ENCODE peak calls at places on chromosomes 6 and 20, in ten cellular contexts. K, H, T, M, W, G, F, E, V and Q are unnamed samples.

GRCh38 chr6:157855325-157855724 is 32.3 kb downstream of the SNX9 start:
- DNase-seq in K (no peak), H (no peak), T (no peak), M (no peak), W (no peak), G (no peak), F (no peak), E (no peak), V (no peak), Q (no peak)

GRCh38 chr6:32967151-32968091 is 973 bp upstream of the BRD2 start:
- DNase-seq in K (peak; percentile 25), H (peak; percentile 49), T (peak; percentile 37), M (no peak), W (no peak), G (peak; percentile 23), F (peak; percentile 64), E (no peak), V (peak; percentile 45), Q (no peak)

GRCh38 chr6:132199343-132199742 is 201.9 kb downstream of the MOXD1 start:
- DNase-seq in K (no peak), H (peak; percentile 89), T (no peak), M (no peak), W (no peak), G (no peak), F (peak; percentile 81), E (no peak), V (peak; percentile 70), Q (no peak)

GRCh38 chr20:13349240-13349604 is 128.1 kb downstream of the ISM1 start:
- DNase-seq in K (no peak), H (no peak), T (no peak), M (no peak), W (no peak), G (no peak), F (no peak), E (no peak), V (no peak), Q (no peak)

GRCh38 chr6:26020983-26021349 is 58.4 kb downstream of the TRIM38 start:
- DNase-seq in K (peak; percentile 61), H (peak; percentile 84), T (peak; percentile 67), M (peak; percentile 45), W (no peak), G (peak; percentile 57), F (peak; percentile 69), E (peak; percentile 92), V (no peak), Q (no peak)

GRCh38 chr6:166354965-166355364 is 12.6 kb upstream of the SFT2D1 start:
- DNase-seq in K (no peak), H (no peak), T (no peak), M (no peak), W (no peak), G (no peak), F (no peak), E (no peak), V (no peak), Q (no peak)

GRCh38 chr6:52042141-52042885 is 45.1 kb downstream of the PKHD1 start:
- DNase-seq in K (no peak), H (no peak), T (no peak), M (no peak), W (no peak), G (no peak), F (no peak), E (no peak), V (no peak), Q (no peak)

GRCh38 chr20:32807706-32808105 is 12.0 kb upstream of the MAPRE1 start:
- DNase-seq in K (no peak), H (no peak), T (no peak), M (no peak), W (no peak), G (no peak), F (no peak), E (no peak), V (no peak), Q (no peak)

GRCh38 chr6:47076422-47077344 is 34.6 kb upstream of the ADGRF1 start:
- DNase-seq in K (no peak), H (peak; percentile 66), T (peak; percentile 17), M (peak; percentile 36), W (no peak), G (no peak), F (no peak), E (no peak), V (no peak), Q (no peak)

GRCh38 chr20:23193985-23194384 is 107.9 kb upstream of the CD93 start:
- DNase-seq in K (no peak), H (no peak), T (no peak), M (no peak), W (no peak), G (no peak), F (no peak), E (no peak), V (no peak), Q (peak; percentile 25)

GRCh38 chr6:69622230-69622629 is 174.6 kb downstream of the LMBRD1 start:
- DNase-seq in K (no peak), H (no peak), T (no peak), M (peak; percentile 40), W (no peak), G (no peak), F (no peak), E (no peak), V (no peak), Q (no peak)

GRCh38 chr6:53937461-53937860 is 142.7 kb downstream of the LRRC1 start:
- DNase-seq in K (no peak), H (no peak), T (no peak), M (no peak), W (no peak), G (no peak), F (no peak), E (no peak), V (no peak), Q (no peak)

GRCh38 chr20:22763257-22763906 is 179.0 kb upstream of the FOXA2 start:
- DNase-seq in K (no peak), H (peak; percentile 14), T (no peak), M (no peak), W (peak; percentile 55), G (peak; percentile 90), F (peak; percentile 30), E (no peak), V (no peak), Q (peak; percentile 39)

GRCh38 chr6:128208078-128208477 is 307.2 kb upstream of the THEMIS start:
- DNase-seq in K (no peak), H (peak; percentile 44), T (no peak), M (no peak), W (no peak), G (no peak), F (peak; percentile 61), E (no peak), V (no peak), Q (no peak)

GRCh38 chr6:143276436-143276835 is 174.1 kb downstream of the ADAT2 start:
- DNase-seq in K (no peak), H (no peak), T (no peak), M (no peak), W (no peak), G (no peak), F (no peak), E (no peak), V (no peak), Q (no peak)

GRCh38 chr6:167416676-167417430 is 92.0 kb downstream of the TTLL2 start:
- DNase-seq in K (no peak), H (no peak), T (no peak), M (no peak), W (no peak), G (no peak), F (no peak), E (no peak), V (no peak), Q (no peak)

GRCh38 chr6:113414511-113414910 is 442.6 kb upstream of the MARCKS start:
- DNase-seq in K (no peak), H (peak; percentile 71), T (peak; percentile 23), M (peak; percentile 28), W (peak; percentile 9), G (peak; percentile 35), F (peak; percentile 82), E (no peak), V (peak; percentile 89), Q (peak; percentile 12)
- TF ChIP-seq CTCF in K (no peak), H (peak; percentile 73), T (peak; percentile 40), M (peak; percentile 49), W (peak; percentile 46), G (peak; percentile 67), F (peak; percentile 64), E (no peak), V (peak; percentile 83), Q (peak; percentile 71)

DNA sequence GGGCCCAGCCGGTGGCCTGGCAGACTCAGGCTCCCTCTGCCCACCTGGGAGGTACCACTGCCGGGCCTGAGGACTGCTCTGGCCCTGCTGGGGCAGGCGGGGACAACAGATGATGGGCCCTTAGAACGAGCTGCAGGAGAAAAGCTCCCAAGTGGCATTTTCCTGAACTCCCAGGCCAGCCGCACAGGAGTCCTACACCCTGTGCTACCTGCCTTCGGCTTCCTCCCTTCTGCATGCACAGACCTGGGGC is 41.3 kb downstream of the DSTN start:
- DNase-seq in K (peak; percentile 52), H (no peak), T (no peak), M (no peak), W (no peak), G (no peak), F (no peak), E (peak; percentile 85), V (no peak), Q (no peak)
- TF ChIP-seq CTCF in K (no peak), H (peak; percentile 49), T (no peak), M (peak; percentile 59), W (no peak), G (no peak), F (no peak), E (no peak), V (no peak), Q (no peak)

DNA sequence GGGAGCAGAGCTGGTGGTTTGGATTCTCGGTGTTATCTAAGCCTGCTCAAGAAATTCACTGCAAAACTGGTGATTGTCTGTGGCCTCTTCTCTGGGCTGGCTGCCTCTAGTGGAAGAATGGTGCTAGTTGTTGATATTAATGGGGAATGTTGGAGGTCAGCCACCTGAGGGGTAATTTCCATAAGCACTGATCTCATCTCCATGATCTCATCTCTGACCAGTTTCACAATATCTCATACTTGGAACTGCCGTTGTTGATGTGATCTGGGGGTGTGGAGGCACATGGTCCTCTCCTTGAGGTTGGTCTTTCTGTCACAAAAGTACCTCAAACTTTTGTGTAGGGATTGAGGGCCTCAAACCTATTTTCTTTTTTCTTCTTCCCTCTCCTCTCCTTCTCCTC is 102.6 kb downstream of the CD109 start:
- DNase-seq in K (no peak), H (peak; percentile 92), T (peak; percentile 14), M (no peak), W (peak; percentile 31), G (peak; percentile 27), F (peak; percentile 44), E (no peak), V (peak; percentile 91), Q (peak; percentile 94)
- TF ChIP-seq CTCF in K (no peak), H (peak; percentile 51), T (no peak), M (no peak), W (no peak), G (peak; percentile 53), F (peak; percentile 35), E (peak; percentile 37), V (peak; percentile 72), Q (peak; percentile 64)

DNA sequence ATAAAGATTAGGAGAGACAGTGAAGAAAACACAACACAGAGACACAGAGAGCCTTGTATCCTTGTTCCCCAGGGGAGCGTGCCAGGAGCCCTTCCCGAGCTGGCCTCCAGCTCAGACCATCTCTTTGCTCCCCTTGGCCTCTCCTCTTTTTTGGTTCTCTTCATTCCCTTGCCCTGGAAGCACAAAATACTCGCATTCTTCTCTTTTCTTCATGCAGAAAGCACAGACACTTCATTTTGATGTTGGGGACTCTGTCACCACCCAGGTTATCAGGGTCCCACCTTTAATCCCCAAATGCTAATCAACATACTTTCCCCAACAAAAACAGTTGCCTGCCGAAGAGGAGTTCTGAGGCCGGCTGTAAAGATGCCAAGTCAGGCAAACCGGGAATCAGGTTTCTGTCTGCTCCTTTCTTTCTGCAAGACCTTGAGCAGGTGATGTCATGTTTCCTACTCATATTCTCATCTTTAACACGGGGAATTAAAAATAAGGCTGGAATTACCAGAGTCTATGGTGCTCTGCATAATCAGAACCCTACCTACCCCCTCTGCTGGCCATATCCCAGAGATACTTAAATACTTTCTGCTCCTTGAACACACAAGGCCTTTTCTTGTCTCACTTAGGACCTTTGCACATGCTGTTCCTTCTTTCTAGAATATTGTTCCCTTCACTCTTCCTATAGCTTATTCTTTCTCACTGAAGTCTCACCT is 21.7 kb downstream of the TGM6 start:
- DNase-seq in K (no peak), H (peak; percentile 43), T (no peak), M (no peak), W (peak; percentile 58), G (no peak), F (peak; percentile 66), E (no peak), V (peak; percentile 68), Q (peak; percentile 12)
- TF ChIP-seq CTCF in K (peak; percentile 27), H (peak; percentile 47), T (no peak), M (no peak), W (peak; percentile 54), G (peak; percentile 62), F (peak; percentile 74), E (no peak), V (peak; percentile 83), Q (peak; percentile 69)